ENCODE peak calls at places on chromosomes 11 and 22, in nine cellular contexts. H is cardiac fibroblast, X is heart left ventricle, V is fibroblast of pulmonary artery, L is WTC11, W is mesothelial cell of epicardium, S is endodermal cell, M is ovary, J is GM12864. K is an unnamed sample.

GRCh38 chr22:38295339-38295738 is 21.9 kb downstream of the CSNK1E start:
- DNase-seq in M (no peak), W (no peak), J (no peak), S (no peak), V (no peak), H (no peak), L (no peak), X (no peak), K (no peak)

GRCh38 chr11:114080219-114080618 is 20.7 kb downstream of the ZBTB16 start:
- DNase-seq in M (no peak), V (peak), S (no peak), L (no peak), X (peak), W (no peak), J (no peak), H (peak), K (no peak)

GRCh38 chr11:128261011-128261421 is 326.3 kb downstream of the ETS1 start:
- DNase-seq in J (no peak), M (no peak), X (no peak), W (no peak), V (no peak), H (no peak), L (no peak), S (no peak), K (no peak)

GRCh38 chr11:67276821-67277230 is 10.6 kb downstream of the GRK2 start:
- DNase-seq in S (peak), V (peak), X (peak), J (no peak), H (peak), M (peak), L (peak), W (no peak), K (peak)

GRCh38 chr11:9748361-9748970 is 84.6 kb downstream of the SWAP70 start:
- DNase-seq in J (peak), X (peak), L (peak), W (no peak), H (peak), V (peak), S (peak), M (no peak), K (peak)

GRCh38 chr11:8693010-8693551 is 10.5 kb downstream of the RPL27A start:
- DNase-seq in S (no peak), V (no peak), W (no peak), H (peak), J (no peak), M (no peak), X (no peak), L (no peak), K (no peak)

GRCh38 chr11:13423372-13423771 is 39.6 kb downstream of the BTBD10 start:
- DNase-seq in H (no peak), V (no peak), S (no peak), X (no peak), J (no peak), M (no peak), W (no peak), L (no peak), K (no peak)

GRCh38 chr11:47971501-47971900 is 8.9 kb upstream of the PTPRJ start:
- DNase-seq in V (no peak), M (no peak), H (no peak), S (no peak), X (no peak), L (no peak), W (no peak), J (no peak), K (no peak)

GRCh38 chr11:73931039-73931645 is 19.7 kb upstream of the DNAJB13 start:
- DNase-seq in J (no peak), M (no peak), S (peak), X (no peak), H (peak), V (peak), W (no peak), L (peak), K (no peak)

GRCh38 chr11:102620858-102621561 is 4.1 kb downstream of the MMP20 start:
- DNase-seq in M (no peak), X (no peak), V (peak), L (no peak), W (no peak), J (no peak), S (no peak), H (peak), K (no peak)

GRCh38 chr11:108775324-108775723 is 110.5 kb downstream of the DDX10 start:
- DNase-seq in J (no peak), M (no peak), V (no peak), S (no peak), L (no peak), X (no peak), H (no peak), W (no peak), K (no peak)

GRCh38 chr11:33256031-33256807 is 962 bp upstream of the HIPK3 start:
- DNase-seq in X (no peak), V (no peak), J (no peak), L (no peak), W (no peak), H (no peak), M (no peak), S (no peak), K (no peak)

GRCh38 chr11:95267814-95268213 is 36.8 kb upstream of the SESN3 start:
- DNase-seq in W (no peak), S (no peak), J (no peak), V (no peak), H (no peak), L (no peak), M (no peak), X (no peak), K (no peak)

GRCh38 chr11:32232516-32232915 is 141.6 kb downstream of the RCN1 start:
- DNase-seq in V (no peak), M (no peak), J (no peak), S (no peak), L (no peak), X (no peak), W (no peak), H (no peak), K (no peak)

GRCh38 chr22:29883831-29884139 is 811 bp downstream of the MTMR3 start:
- DNase-seq in X (no peak), L (no peak), W (no peak), M (no peak), J (no peak), H (peak), V (no peak), S (no peak), K (no peak)
- TF ChIP-seq CTCF in X (no peak), L (no peak), W (no peak), M (no peak), J (no peak), H (no peak), V (no peak), S (no peak), K (no peak)

GRCh38 chr11:16171882-16172281 is 184.5 kb downstream of the SOX6 start:
- DNase-seq in H (no peak), S (peak), W (no peak), L (no peak), X (no peak), M (no peak), J (no peak), V (no peak), K (no peak)

GRCh38 chr11:16169946-16170345 is 186.4 kb downstream of the SOX6 start:
- DNase-seq in L (no peak), J (no peak), W (no peak), X (no peak), M (no peak), H (no peak), S (no peak), V (no peak), K (no peak)

GRCh38 chr11:16167706-16168487 is 188.4 kb downstream of the SOX6 start:
- DNase-seq in S (no peak), J (no peak), V (no peak), H (no peak), M (no peak), W (no peak), L (no peak), X (no peak), K (no peak)

GRCh38 chr11:16170448-16170847 is 185.9 kb downstream of the SOX6 start:
- DNase-seq in H (no peak), L (no peak), W (no peak), V (no peak), M (no peak), X (no peak), J (no peak), S (no peak), K (no peak)

GRCh38 chr11:16169541-16169940 is 186.8 kb downstream of the SOX6 start:
- DNase-seq in L (no peak), V (peak), X (no peak), M (no peak), J (no peak), S (no peak), W (no peak), H (peak), K (no peak)
- TF ChIP-seq CTCF in L (no peak), V (no peak), X (no peak), M (no peak), J (no peak), S (peak), W (no peak), H (no peak), K (no peak)

GRCh38 chr11:63274776-63275175 is 31.4 kb upstream of the SLC22A25 start:
- DNase-seq in M (no peak), S (no peak), X (no peak), J (no peak), V (no peak), H (peak), L (no peak), W (no peak), K (no peak)
- TF ChIP-seq CTCF in M (no peak), S (no peak), X (no peak), J (no peak), V (no peak), H (no peak), L (no peak), W (no peak), K (no peak)

GRCh38 chr11:72787262-72788104 is 6.4 kb downstream of the STARD10 start:
- DNase-seq in J (no peak), W (no peak), M (no peak), H (no peak), V (no peak), X (no peak), S (peak), L (peak), K (peak)
- TF ChIP-seq CTCF in J (peak), W (no peak), M (no peak), H (peak), V (no peak), X (no peak), S (peak), L (no peak), K (peak)

GRCh38 chr22:26589845-26590524 is at the start of gene TPST2:
- DNase-seq in J (no peak), M (peak), X (peak), L (peak), S (peak), H (peak), V (peak), W (peak), K (peak)

GRCh38 chr22:26589367-26589844 is 526 bp downstream of the TPST2 start:
- DNase-seq in V (no peak), S (peak), W (peak), J (no peak), L (peak), M (no peak), X (peak), H (peak), K (no peak)

GRCh38 chr22:26592368-26593015 is 2.6 kb upstream of the TPST2 start:
- DNase-seq in H (no peak), V (no peak), L (no peak), S (no peak), M (no peak), X (no peak), W (no peak), J (peak), K (no peak)

GRCh38 chr22:26588749-26589366 is 1.1 kb downstream of the TPST2 start:
- DNase-seq in L (no peak), H (no peak), S (no peak), M (no peak), V (no peak), X (no peak), W (no peak), J (no peak), K (no peak)

DNA sequence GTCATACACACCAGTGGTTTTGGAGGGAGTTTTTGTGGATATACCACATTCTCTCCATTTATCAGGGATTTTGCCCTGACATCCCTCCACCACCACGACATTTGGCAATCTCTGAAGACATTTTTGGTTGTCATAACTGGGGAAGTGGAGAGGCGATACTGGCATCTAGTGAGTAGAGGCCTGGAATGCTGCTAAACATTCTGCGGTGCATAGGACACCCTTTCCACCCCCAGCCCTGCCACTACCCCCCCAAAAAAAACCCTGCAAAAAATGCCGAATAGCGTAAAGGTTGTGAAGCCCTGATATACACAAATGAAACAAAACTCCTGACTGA is 560 bp upstream of the TPST2 start:
- DNase-seq in L (no peak), W (no peak), V (peak), S (no peak), X (no peak), J (no peak), M (no peak), H (no peak), K (no peak)
- TF ChIP-seq CTCF in L (no peak), W (no peak), V (no peak), S (no peak), X (no peak), J (no peak), M (no peak), H (no peak), K (no peak)

DNA sequence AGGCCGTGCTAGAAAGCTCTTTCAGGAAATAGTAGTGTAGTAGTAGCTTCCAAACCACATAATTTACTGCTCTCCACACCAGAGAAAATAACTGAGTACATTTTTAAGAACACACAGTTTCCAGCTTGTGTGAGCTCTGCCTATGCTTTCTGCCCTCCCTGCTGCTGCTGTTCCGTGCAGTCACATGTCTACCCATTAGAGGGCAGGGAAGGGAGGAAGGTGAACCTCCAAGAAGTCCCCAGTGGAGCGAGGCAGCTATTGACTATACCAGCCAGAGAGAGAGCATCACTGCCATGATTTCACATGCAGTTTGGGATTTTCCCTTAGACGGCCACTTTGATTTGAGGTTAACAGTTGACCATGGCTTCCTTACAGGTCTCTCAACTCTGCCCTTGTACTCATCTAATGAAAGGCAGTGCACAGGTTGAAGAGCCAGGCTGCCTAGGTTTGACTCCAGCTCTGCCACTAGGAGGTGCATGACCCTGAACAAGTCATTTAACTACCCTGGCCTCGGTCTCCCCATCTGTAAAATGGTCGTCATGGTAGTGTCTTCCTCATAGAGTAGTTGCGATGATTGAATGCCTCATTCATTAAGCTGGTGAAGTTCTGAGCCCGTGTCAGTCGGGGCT is 19.7 kb upstream of the CTTN start:
- DNase-seq in J (no peak), W (no peak), L (no peak), H (no peak), S (no peak), V (no peak), M (no peak), X (no peak), K (no peak)
- TF ChIP-seq CTCF in J (peak), W (no peak), L (no peak), H (no peak), S (peak), V (peak), M (no peak), X (peak), K (no peak)

GRCh38 chr22:32474635-32475427 is at the start of gene FBXO7:
- DNase-seq in L (peak), J (no peak), W (peak), M (peak), X (peak), S (peak), V (peak), H (peak), K (peak)
- TF ChIP-seq CTCF in L (no peak), J (no peak), W (no peak), M (peak), X (no peak), S (peak), V (peak), H (peak), K (no peak)

GRCh38 chr11:29328961-29329441 is 687.8 kb downstream of the KCNA4 start:
- DNase-seq in J (no peak), L (no peak), M (no peak), H (peak), W (no peak), S (no peak), V (peak), X (no peak), K (no peak)
- TF ChIP-seq CTCF in J (peak), L (no peak), M (no peak), H (peak), W (peak), S (peak), V (peak), X (peak), K (no peak)

K was measured in CD14-positive monocyte.